ENCODE peak calls at places on chromosomes 7 and 10, in seven cellular contexts. D, G, N, B, T, Y and F are unnamed samples. For H4K20me1, the result is how much of the 10 kb centered on the place peaks cover.

GRCh38 chr7:116169060-116169459 is 41.3 kb upstream of the TES start:
- DNase-seq in D (peak), G (no peak), N (peak), B (no peak), T (no peak), Y (peak), F (no peak)

GRCh38 chr7:503575-504111 is 16.0 kb downstream of the PDGFA start:
- DNase-seq in D (no peak), G (no peak), N (no peak), B (no peak), T (no peak), Y (peak), F (no peak)

GRCh38 chr7:77321300-77321699 is 94.8 kb downstream of the GSAP start:
- DNase-seq in D (no peak), G (no peak), N (no peak), B (no peak), T (no peak), Y (no peak), F (no peak)

GRCh38 chr10:103696411-103697145 is 158.8 kb downstream of the SH3PXD2A start:
- DNase-seq in D (peak), G (peak), N (peak), B (peak), T (peak), Y (peak), F (peak)

GRCh38 chr10:95183451-95184230 is 10.4 kb upstream of the ACSM6 start:
- DNase-seq in D (peak), G (peak), N (peak), B (peak), T (peak), Y (peak), F (peak)

GRCh38 chr10:48464871-48465736 is 139.8 kb downstream of the ARHGAP22 start:
- DNase-seq in D (no peak), G (peak), N (no peak), B (peak), T (peak), Y (no peak), F (no peak)

GRCh38 chr10:126749030-126749655 is 78.7 kb upstream of the C10orf90 start:
- DNase-seq in D (peak), G (peak), N (peak), B (peak), T (peak), Y (peak), F (peak)

GRCh38 chr7:148242271-148242801 is 348.2 kb upstream of the C7orf33 start:
- DNase-seq in D (peak), G (peak), N (peak), B (peak), T (peak), Y (peak), F (peak)

GRCh38 chr7:66239467-66239856 is 34.3 kb downstream of the TPST1 start:
- DNase-seq in D (peak), G (no peak), N (no peak), B (no peak), T (no peak), Y (no peak), F (no peak)

GRCh38 chr7:105611856-105612775 is 30.8 kb upstream of the EFCAB10 start:
- DNase-seq in D (peak), G (no peak), N (peak), B (no peak), T (no peak), Y (no peak), F (no peak)

GRCh38 chr7:34748244-34749039 is 90.4 kb downstream of the NPSR1 start:
- DNase-seq in D (peak), G (peak), N (peak), B (peak), T (no peak), Y (peak), F (no peak)

GRCh38 chr10:6455592-6455991 is 124.5 kb downstream of the PRKCQ start:
- DNase-seq in D (no peak), G (no peak), N (no peak), B (no peak), T (no peak), Y (no peak), F (no peak)

GRCh38 chr7:92496876-92497275 is 19.1 kb upstream of the ERVW-1 start:
- DNase-seq in D (peak), G (no peak), N (no peak), B (no peak), T (no peak), Y (no peak), F (no peak)

GRCh38 chr10:77281719-77282118 is 355.9 kb downstream of the KCNMA1 start:
- DNase-seq in D (no peak), G (no peak), N (no peak), B (no peak), T (no peak), Y (no peak), F (no peak)

GRCh38 chr7:96118449-96119001 is 203.4 kb downstream of the SLC25A13 start:
- DNase-seq in D (no peak), G (peak), N (no peak), B (no peak), T (peak), Y (peak), F (no peak)

GRCh38 chr7:140696024-140696678 is 357 bp upstream of the NDUFB2 start:
- DNase-seq in D (peak), G (peak), N (peak), B (peak), T (peak), Y (peak), F (peak)

GRCh38 chr7:95180-95862 is 97.0 kb upstream of the FAM20C start:
- DNase-seq in D (peak), G (no peak), N (peak), B (no peak), T (no peak), Y (no peak), F (no peak)

GRCh38 chr7:105958037-105958436 is 5.0 kb upstream of the CDHR3 start:
- DNase-seq in D (no peak), G (no peak), N (no peak), B (no peak), T (no peak), Y (no peak), F (no peak)

GRCh38 chr10:75544381-75544780 is 113.0 kb downstream of the LRMDA start:
- DNase-seq in D (peak), G (no peak), N (no peak), B (no peak), T (no peak), Y (no peak), F (no peak)

GRCh38 chr7:139452948-139453672 is 30.4 kb downstream of the KLRG2 start:
- DNase-seq in D (peak), G (peak), N (no peak), B (no peak), T (no peak), Y (no peak), F (no peak)

GRCh38 chr7:151043959-151044358 is 4.4 kb upstream of the ASIC3 start:
- DNase-seq in D (no peak), G (no peak), N (no peak), B (no peak), T (no peak), Y (no peak), F (no peak)

GRCh38 chr7:7104314-7104698 is 78.0 kb upstream of the C1GALT1 start:
- DNase-seq in D (no peak), G (no peak), N (no peak), B (no peak), T (no peak), Y (no peak), F (no peak)

GRCh38 chr7:7190142-7190541 is 7.8 kb downstream of the C1GALT1 start:
- DNase-seq in D (peak), G (no peak), N (no peak), B (peak), T (no peak), Y (peak), F (no peak)

GRCh38 chr10:58741673-58742072 is 229.0 kb downstream of the BICC1 start:
- DNase-seq in D (no peak), G (no peak), N (no peak), B (no peak), T (no peak), Y (no peak), F (no peak)

GRCh38 chr7:7522421-7522820 is 13.3 kb downstream of the COL28A1 start:
- DNase-seq in D (peak), G (no peak), N (no peak), B (no peak), T (no peak), Y (no peak), F (no peak)

GRCh38 chr7:129334473-129334872 is 99.8 kb upstream of the STRIP2 start:
- DNase-seq in D (no peak), G (peak), N (no peak), B (no peak), T (no peak), Y (no peak), F (no peak)

GRCh38 chr10:56359837-56360236 is 1.2 kb downstream of the ZWINT start:
- DNase-seq in D (no peak), G (no peak), N (no peak), B (no peak), T (no peak), Y (no peak), F (peak)

GRCh38 chr10:34644245-34644644 is 170.9 kb downstream of the PARD3 start:
- DNase-seq in D (no peak), G (no peak), N (no peak), B (no peak), T (no peak), Y (no peak), F (no peak)

GRCh38 chr10:106511917-106512316 is 652.6 kb downstream of the SORCS1 start:
- DNase-seq in D (no peak), G (no peak), N (no peak), B (no peak), T (no peak), Y (no peak), F (no peak)

GRCh38 chr10:78481842-78482241 is 448.2 kb downstream of the RPS24 start:
- DNase-seq in D (no peak), G (no peak), N (no peak), B (no peak), T (no peak), Y (no peak), F (no peak)

GRCh38 chr10:36256905-36257304 is 614.8 kb upstream of the FZD8 start:
- DNase-seq in D (peak), G (no peak), N (peak), B (no peak), T (no peak), Y (peak), F (no peak)

GRCh38 chr10:17241611-17242333 is 13.7 kb downstream of the VIM start:
- DNase-seq in D (no peak), G (no peak), N (no peak), B (no peak), T (no peak), Y (no peak), F (no peak)

DNA sequence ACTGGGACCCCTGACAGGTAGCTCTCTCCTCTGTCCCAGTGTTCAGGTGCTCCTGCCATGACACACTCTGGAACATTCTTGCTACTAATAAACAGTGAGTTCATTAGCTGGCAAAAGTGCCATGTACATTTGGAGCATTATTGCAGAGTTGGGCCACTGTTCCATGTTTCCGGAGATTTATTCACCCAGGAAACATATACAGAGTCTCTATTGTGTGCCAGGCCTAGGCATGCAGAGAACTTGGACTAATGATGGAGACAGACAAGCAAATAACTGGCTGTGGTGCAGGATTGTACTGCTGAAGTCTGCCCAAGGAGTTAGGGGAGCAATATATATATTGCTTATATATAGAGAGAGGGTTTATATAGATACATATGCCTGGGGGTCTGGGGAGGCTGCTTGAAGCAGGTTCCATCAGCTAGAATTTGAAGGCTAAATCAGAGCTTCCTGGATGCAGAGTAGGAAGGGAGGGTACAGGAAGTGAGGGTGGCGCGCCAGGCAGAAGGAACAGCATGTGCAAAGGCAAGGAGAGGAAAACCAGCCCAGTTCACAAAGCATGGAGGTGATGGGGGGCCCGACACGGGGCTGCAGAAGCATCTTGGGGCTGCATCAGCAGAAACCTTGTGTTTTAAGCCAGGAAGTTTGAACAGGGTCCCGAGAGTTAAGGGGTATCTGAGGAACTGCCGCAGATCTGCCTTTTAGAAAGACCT is 22.7 kb upstream of the EEPD1 start:
- DNase-seq in D (no peak), G (no peak), N (no peak), B (no peak), T (no peak), Y (no peak), F (no peak)
- H2AFZ ChIP-seq in D (peak), G (no peak), N (no peak), B (no peak), T (no peak), Y (no peak), F (no peak)

DNA sequence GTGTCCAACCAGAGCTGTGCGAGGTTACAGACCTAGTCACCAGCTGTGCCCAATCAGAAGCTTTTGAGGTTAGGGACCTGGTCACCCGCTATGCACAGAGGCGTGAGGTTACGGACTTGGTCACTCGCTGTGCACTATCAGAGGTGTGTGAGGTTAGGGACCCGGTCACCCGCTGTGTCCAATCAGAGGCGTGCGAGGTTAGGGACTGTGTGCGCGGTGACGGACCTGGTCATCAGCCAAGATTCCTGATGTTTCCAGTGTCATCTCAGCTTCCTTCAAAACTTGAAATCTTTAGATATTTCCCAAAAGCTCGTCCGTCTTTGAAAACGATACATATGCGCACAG is 182.1 kb downstream of the DIP2C start:
- DNase-seq in D (no peak), G (no peak), N (no peak), B (no peak), T (no peak), Y (no peak), F (no peak)
- H4K20me1 ChIP-seq in D (under half), G (under half), N (under half), B (under half), T (under half), Y (under half), F (under half)

GRCh38 chr7:136637826-136638225 is 230.6 kb upstream of the CHRM2 start:
- DNase-seq in D (peak), G (peak), N (no peak), B (no peak), T (no peak), Y (no peak), F (no peak)
- TF ChIP-seq EZH2phosphoT487 in D (no peak), G (no peak), N (no peak), B (no peak), T (no peak), Y (no peak), F (no peak)

DNA sequence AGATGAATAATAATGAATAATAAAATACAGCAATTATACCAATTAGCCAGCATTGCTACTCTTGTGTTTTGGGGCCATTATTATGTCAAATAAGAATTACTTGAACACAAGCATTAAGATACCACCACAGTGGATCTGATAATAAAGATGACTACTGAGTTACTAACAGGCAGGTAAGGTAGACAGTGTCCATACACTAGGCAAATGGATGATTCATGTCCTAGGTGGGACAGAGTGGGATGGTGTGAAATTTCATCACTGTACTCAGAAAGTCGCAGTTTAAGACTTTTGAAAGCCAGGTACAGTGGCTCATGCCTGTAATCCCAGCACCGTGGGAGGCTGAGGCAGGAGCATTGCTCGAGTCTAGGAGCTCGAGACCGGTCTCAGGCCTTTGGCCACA is 8.7 kb upstream of the UNC5B start:
- DNase-seq in D (no peak), G (no peak), N (peak), B (no peak), T (no peak), Y (no peak), F (no peak)
- H2AFZ ChIP-seq in D (no peak), G (no peak), N (no peak), B (no peak), T (no peak), Y (no peak), F (no peak)

GRCh38 chr10:486668-487067 is 202.8 kb downstream of the DIP2C start:
- DNase-seq in D (no peak), G (no peak), N (no peak), B (no peak), T (no peak), Y (no peak), F (no peak)

GRCh38 chr10:489335-489734 is 200.1 kb downstream of the DIP2C start:
- DNase-seq in D (no peak), G (no peak), N (no peak), B (no peak), T (no peak), Y (no peak), F (no peak)

GRCh38 chr10:488933-489215 is 200.6 kb downstream of the DIP2C start:
- DNase-seq in D (no peak), G (no peak), N (no peak), B (no peak), T (no peak), Y (no peak), F (no peak)

GRCh38 chr10:490256-490655 is 199.2 kb downstream of the DIP2C start:
- DNase-seq in D (peak), G (no peak), N (no peak), B (no peak), T (no peak), Y (no peak), F (no peak)

DNA sequence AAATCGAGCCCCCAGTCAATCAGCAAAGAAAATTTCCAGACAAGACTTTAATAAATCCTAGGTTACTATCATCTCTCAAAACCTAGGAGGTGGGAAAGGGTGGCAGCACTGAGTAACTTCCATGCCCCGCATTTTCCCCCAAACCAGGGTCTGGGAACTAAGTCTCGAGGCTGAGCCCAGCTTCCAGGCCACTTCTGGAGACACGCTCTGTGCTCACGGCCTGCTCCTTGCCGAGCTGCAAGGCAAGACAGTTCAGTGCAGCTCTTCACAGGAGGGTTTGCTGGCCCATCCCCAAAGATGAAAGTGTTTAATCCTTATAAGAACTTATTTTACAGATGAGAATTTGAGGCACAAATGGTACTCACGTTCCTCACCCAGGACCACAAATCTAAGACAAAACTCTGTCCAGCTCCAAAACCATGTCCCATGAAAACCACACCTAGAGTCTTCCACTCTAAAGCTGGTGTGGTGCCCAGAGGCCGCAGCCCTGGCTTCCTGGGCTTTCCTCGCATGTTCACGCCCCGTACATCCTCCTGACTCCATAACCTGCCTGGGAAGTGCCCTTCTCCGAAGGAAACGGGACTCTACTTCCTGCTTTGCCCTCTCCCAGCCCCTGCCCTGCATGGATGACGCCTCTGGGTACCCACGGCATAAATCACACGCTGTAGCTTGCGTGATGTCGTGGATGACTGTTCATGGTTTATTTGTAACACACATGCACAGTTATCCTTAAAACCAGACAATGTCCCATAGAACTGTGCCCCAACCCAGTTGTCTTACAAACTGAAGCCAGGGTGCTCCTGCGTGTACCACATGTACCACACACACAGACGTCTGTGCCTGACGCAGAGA is 201.2 kb downstream of the DIP2C start:
- DNase-seq in D (no peak), G (no peak), N (no peak), B (no peak), T (no peak), Y (no peak), F (no peak)
- H4K20me1 ChIP-seq in D (under half), G (under half), N (under half), B (under half), T (half or more), Y (under half), F (under half)

GRCh38 chr7:45217358-45217757 is 59.8 kb downstream of the RAMP3 start:
- DNase-seq in D (no peak), G (no peak), N (peak), B (peak), T (peak), Y (peak), F (no peak)
- TF ChIP-seq EZH2phosphoT487 in D (no peak), G (no peak), N (no peak), B (no peak), T (no peak), Y (no peak), F (no peak)

GRCh38 chr10:16183989-16184643 is 252.7 kb upstream of the PTER start:
- DNase-seq in D (peak), G (no peak), N (no peak), B (no peak), T (no peak), Y (no peak), F (no peak)

GRCh38 chr10:16182688-16183087 is 254.1 kb upstream of the PTER start:
- DNase-seq in D (peak), G (no peak), N (no peak), B (peak), T (no peak), Y (no peak), F (no peak)

GRCh38 chr10:16186564-16186963 is 250.2 kb upstream of the PTER start:
- DNase-seq in D (no peak), G (peak), N (no peak), B (no peak), T (no peak), Y (no peak), F (no peak)

GRCh38 chr10:16187161-16187560 is 249.6 kb upstream of the PTER start:
- DNase-seq in D (no peak), G (no peak), N (no peak), B (no peak), T (no peak), Y (no peak), F (no peak)

GRCh38 chr10:16184911-16185310 is 251.9 kb upstream of the PTER start:
- DNase-seq in D (peak), G (no peak), N (no peak), B (no peak), T (no peak), Y (no peak), F (no peak)
- H2AFZ ChIP-seq in D (no peak), G (no peak), N (no peak), B (no peak), T (no peak), Y (no peak), F (no peak)